ENCODE peak calls at places on chromosome 13, in four cellular contexts. E, V, D and Y are unnamed samples.

GRCh38 chr13:114104626-114105350 is 27.6 kb downstream of the RASA3 start:
- DNase-seq in E (no peak), D (no peak), V (no peak), Y (no peak)

GRCh38 chr13:51245583-51245982 is 23.4 kb downstream of the FAM124A start:
- DNase-seq in V (no peak), E (no peak), D (no peak), Y (no peak)

GRCh38 chr13:30033681-30034447 is 183.4 kb upstream of the UBL3 start:
- DNase-seq in D (no peak), V (no peak), E (no peak), Y (no peak)

GRCh38 chr13:28636677-28637317 is 22.1 kb upstream of the POMP start:
- DNase-seq in V (peak), E (peak), D (peak), Y (no peak)

GRCh38 chr13:112203614-112204013 is 136.7 kb downstream of the SOX1 start:
- DNase-seq in E (no peak), D (no peak), V (no peak), Y (no peak)

GRCh38 chr13:94268661-94269060 is 210.8 kb downstream of the DCT start:
- DNase-seq in V (no peak), D (no peak), E (no peak), Y (no peak)

GRCh38 chr13:28659611-28659970 is 661 bp downstream of the POMP start:
- DNase-seq in V (no peak), E (no peak), D (no peak), Y (no peak)

GRCh38 chr13:31929031-31929770 is 102.4 kb upstream of the FRY start:
- DNase-seq in E (no peak), D (no peak), V (no peak), Y (no peak)

GRCh38 chr13:20927858-20928257 is 25.3 kb upstream of the XPO4 start:
- DNase-seq in D (no peak), V (no peak), E (no peak), Y (no peak)

GRCh38 chr13:69761581-69761980 is 346.0 kb upstream of the ATXN8OS start:
- DNase-seq in D (no peak), V (no peak), E (no peak), Y (no peak)

GRCh38 chr13:110277357-110277950 is 29.5 kb downstream of the COL4A1 start:
- DNase-seq in D (no peak), V (no peak), E (no peak), Y (no peak)

GRCh38 chr13:80871481-80871880 is 530.6 kb upstream of the SPRY2 start:
- DNase-seq in V (no peak), D (no peak), E (no peak), Y (no peak)

GRCh38 chr13:73765651-73766384 is 368.4 kb downstream of the KLF12 start:
- DNase-seq in D (no peak), V (no peak), E (no peak), Y (no peak)

GRCh38 chr13:113044431-113045114 is 61.0 kb upstream of the F7 start:
- DNase-seq in V (no peak), E (no peak), D (no peak), Y (no peak)

GRCh38 chr13:28541966-28542365 is 47.0 kb upstream of the FLT1 start:
- DNase-seq in V (no peak), D (no peak), E (no peak), Y (no peak)

GRCh38 chr13:114199961-114200672 is 21.1 kb downstream of the CFAP97D2 start:
- DNase-seq in E (no peak), D (no peak), V (no peak), Y (no peak)

GRCh38 chr13:67148219-67148583 is 81.9 kb downstream of the PCDH9 start:
- DNase-seq in D (no peak), V (no peak), E (no peak), Y (no peak)

GRCh38 chr13:104779311-104779710 is 1713.1 kb upstream of the SLC10A2 start:
- DNase-seq in E (no peak), V (no peak), D (no peak), Y (no peak)

GRCh38 chr13:32048816-32049215 is 17.2 kb downstream of the FRY start:
- DNase-seq in E (no peak), D (no peak), V (peak), Y (no peak)

GRCh38 chr13:37369618-37370017 is 228.9 kb downstream of the POSTN start:
- DNase-seq in E (no peak), D (no peak), V (no peak), Y (no peak)
- TF ChIP-seq SPI1 in E (no peak), D (no peak), V (no peak), Y (no peak)

GRCh38 chr13:84649853-84650252 is 767.6 kb upstream of the SLITRK1 start:
- DNase-seq in V (no peak), D (no peak), E (no peak), Y (no peak)

GRCh38 chr13:84654654-84655244 is 772.5 kb upstream of the SLITRK1 start:
- DNase-seq in V (no peak), E (no peak), D (no peak), Y (no peak)

GRCh38 chr13:84653915-84654534 is 771.8 kb upstream of the SLITRK1 start:
- DNase-seq in V (no peak), E (no peak), D (no peak), Y (no peak)

GRCh38 chr13:84648069-84648640 is 765.9 kb upstream of the SLITRK1 start:
- DNase-seq in V (no peak), E (no peak), D (no peak), Y (no peak)

GRCh38 chr13:84651288-84651687 is 769.0 kb upstream of the SLITRK1 start:
- DNase-seq in E (no peak), D (no peak), V (no peak), Y (no peak)
- TF ChIP-seq SPI1 in E (no peak), D (no peak), V (no peak), Y (no peak)

DNA sequence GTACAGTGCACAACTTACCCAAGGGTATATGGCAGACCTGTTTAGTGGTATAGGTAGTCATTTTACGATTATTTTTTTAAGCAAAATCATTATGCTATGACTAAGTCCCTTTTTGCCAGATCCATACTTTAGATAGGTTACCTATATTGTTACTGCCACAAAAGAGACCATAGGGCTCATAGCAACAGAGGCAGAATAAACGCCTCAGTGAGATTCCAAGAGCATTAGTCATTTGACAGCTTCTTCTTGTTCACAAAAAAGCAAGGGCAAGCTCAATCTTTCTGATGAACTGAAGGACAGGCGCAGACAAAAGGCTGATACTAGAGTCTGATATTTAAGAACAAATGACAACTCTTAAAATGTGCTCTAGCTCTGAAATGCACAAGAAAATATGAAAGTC is 187.4 kb downstream of the EFNB2 start:
- DNase-seq in V (no peak), D (no peak), E (no peak), Y (no peak)
- TF ChIP-seq SPI1 in V (no peak), D (no peak), E (no peak), Y (no peak)

GRCh38 chr13:77397636-77398035 is 70.7 kb upstream of the MYCBP2 start:
- DNase-seq in D (no peak), V (no peak), E (no peak), Y (no peak)
- TF ChIP-seq SPI1 in D (no peak), V (no peak), E (no peak), Y (no peak)